ENCODE peak calls at places on chromosomes 12 and 14, in ten cellular contexts. D is DMS53, M is amniotic stem cell, I is omental fat pad, H is anterior cingulate cortex, Y is EH, N is activated T-cell treated with anti-CD3 and anti-CD28 coated beads for 24 hours, G is upper lobe of right lung, V is GDM1, W is substantia nigra. L is an unnamed sample.

GRCh38 chr14:75972729-75973480 is 8.9 kb downstream of the TGFB3 start:
- DNase-seq in D (peak; percentile 73), M (no peak), I (no peak), H (no peak), Y (peak; percentile 29), N (no peak), G (no peak), V (no peak), W (no peak), L (no peak)

GRCh38 chr14:93317836-93318807 is 14.7 kb downstream of the BTBD7 start:
- DNase-seq in D (no peak), M (no peak), I (no peak), H (no peak), Y (peak; percentile 51), N (no peak), G (no peak), V (no peak), W (no peak), L (peak; percentile 56)

GRCh38 chr14:61505815-61506809 is 184.7 kb downstream of the PRKCH start:
- DNase-seq in D (no peak), M (no peak), I (no peak), H (no peak), Y (peak; percentile 65), N (no peak), G (no peak), V (no peak), W (no peak), L (no peak)

GRCh38 chr12:130121246-130122005 is 40.8 kb upstream of the FZD10 start:
- DNase-seq in D (no peak), M (no peak), I (no peak), H (no peak), Y (no peak), N (no peak), G (no peak), V (no peak), W (no peak), L (no peak)

GRCh38 chr14:54901380-54902142 is 1.1 kb downstream of the GCH1 start:
- DNase-seq in D (peak; percentile 73), M (no peak), I (no peak), H (no peak), Y (no peak), N (no peak), G (no peak), V (no peak), W (no peak), L (no peak)

GRCh38 chr12:81726634-81727033 is 32.5 kb downstream of the PPFIA2 start:
- DNase-seq in D (no peak), M (no peak), I (no peak), H (no peak), Y (no peak), N (no peak), G (no peak), V (no peak), W (no peak), L (no peak)

GRCh38 chr12:2284321-2284813 is 231.6 kb downstream of the CACNA1C start:
- DNase-seq in D (no peak), M (peak; percentile 21), I (no peak), H (no peak), Y (peak; percentile 94), N (no peak), G (peak; percentile 40), V (no peak), W (no peak), L (no peak)

GRCh38 chr12:122423258-122424165 is 1.0 kb upstream of the CLIP1 start:
- DNase-seq in D (peak; percentile 68), M (no peak), I (no peak), H (peak; percentile 4), Y (peak; percentile 35), N (no peak), G (no peak), V (no peak), W (peak; percentile 55), L (no peak)

GRCh38 chr12:39372929-39373328 is 70.0 kb downstream of the KIF21A start:
- DNase-seq in D (peak; percentile 54), M (no peak), I (no peak), H (no peak), Y (no peak), N (no peak), G (no peak), V (no peak), W (no peak), L (no peak)

GRCh38 chr14:57390806-57391562 is 598 bp downstream of the NAA30 start:
- DNase-seq in D (peak; percentile 72), M (no peak), I (no peak), H (peak; percentile 39), Y (peak; percentile 54), N (peak; percentile 14), G (peak; percentile 76), V (no peak), W (peak; percentile 43), L (no peak)

GRCh38 chr14:86196476-86196875 is 666.5 kb downstream of the FLRT2 start:
- DNase-seq in D (no peak), M (no peak), I (no peak), H (no peak), Y (no peak), N (no peak), G (no peak), V (no peak), W (no peak), L (no peak)

GRCh38 chr14:77469041-77469440 is 11.1 kb downstream of the AHSA1 start:
- DNase-seq in D (no peak), M (no peak), I (no peak), H (no peak), Y (no peak), N (no peak), G (peak; percentile 40), V (no peak), W (no peak), L (no peak)

GRCh38 chr14:32004300-32004699 is 72.8 kb upstream of the ARHGAP5 start:
- DNase-seq in D (peak; percentile 25), M (no peak), I (no peak), H (no peak), Y (peak; percentile 46), N (no peak), G (no peak), V (no peak), W (no peak), L (no peak)

GRCh38 chr12:119096429-119097202 is 82.1 kb upstream of the HSPB8 start:
- DNase-seq in D (peak; percentile 17), M (no peak), I (no peak), H (no peak), Y (no peak), N (no peak), G (no peak), V (no peak), W (no peak), L (no peak)

GRCh38 chr14:106107703-106108102 is 581.3 kb downstream of the TMEM121 start:
- DNase-seq in D (no peak), M (no peak), I (no peak), H (no peak), Y (no peak), N (no peak), G (no peak), V (no peak), W (no peak), L (no peak)

GRCh38 chr12:13707829-13708228 is 273.6 kb downstream of the GRIN2B start:
- DNase-seq in D (no peak), M (no peak), I (no peak), H (no peak), Y (no peak), N (no peak), G (no peak), V (no peak), W (no peak), L (no peak)

GRCh38 chr14:31834616-31835015 is 242.5 kb upstream of the ARHGAP5 start:
- DNase-seq in D (peak; percentile 30), M (no peak), I (no peak), H (no peak), Y (peak; percentile 54), N (no peak), G (no peak), V (no peak), W (no peak), L (no peak)

GRCh38 chr12:9710584-9711375 is 22.1 kb downstream of the CLECL1 start:
- DNase-seq in D (no peak), M (no peak), I (no peak), H (no peak), Y (no peak), N (no peak), G (no peak), V (no peak), W (no peak), L (no peak)

GRCh38 chr14:21748869-21749303 is 75.3 kb upstream of the OR4E1 start:
- DNase-seq in D (peak; percentile 60), M (no peak), I (no peak), H (peak; percentile 27), Y (peak; percentile 5), N (peak; percentile 38), G (peak; percentile 48), V (peak; percentile 28), W (peak; percentile 39), L (no peak)

GRCh38 chr14:75283884-75284563 is 5.4 kb downstream of the FOS start:
- DNase-seq in D (peak; percentile 67), M (no peak), I (no peak), H (no peak), Y (no peak), N (no peak), G (peak; percentile 56), V (no peak), W (no peak), L (peak; percentile 89)

GRCh38 chr14:60722163-60722835 is 1.9 kb downstream of the SIX4 start:
- DNase-seq in D (peak; percentile 86), M (no peak), I (no peak), H (peak; percentile 1), Y (peak; percentile 76), N (no peak), G (peak; percentile 65), V (no peak), W (no peak), L (no peak)

GRCh38 chr14:61126083-61126962 is 145.3 kb downstream of the SLC38A6 start:
- DNase-seq in D (no peak), M (no peak), I (no peak), H (no peak), Y (no peak), N (no peak), G (no peak), V (no peak), W (no peak), L (no peak)

GRCh38 chr12:56103066-56103711 is 1.2 kb upstream of the PA2G4 start:
- DNase-seq in D (no peak), M (no peak), I (no peak), H (no peak), Y (no peak), N (no peak), G (no peak), V (no peak), W (no peak), L (no peak)

GRCh38 chr12:43742106-43742505 is 16.5 kb downstream of the PUS7L start:
- DNase-seq in D (no peak), M (peak; percentile 74), I (no peak), H (no peak), Y (peak; percentile 87), N (no peak), G (no peak), V (no peak), W (no peak), L (no peak)

GRCh38 chr12:89414851-89415250 is 62.5 kb upstream of the DUSP6 start:
- DNase-seq in D (no peak), M (no peak), I (no peak), H (no peak), Y (peak; percentile 87), N (no peak), G (no peak), V (no peak), W (no peak), L (no peak)

GRCh38 chr14:30210630-30211029 is 283.0 kb upstream of the PRKD1 start:
- DNase-seq in D (peak; percentile 6), M (no peak), I (no peak), H (no peak), Y (peak; percentile 66), N (no peak), G (no peak), V (no peak), W (no peak), L (no peak)

GRCh38 chr12:22262309-22262708 is 72.2 kb downstream of the ST8SIA1 start:
- DNase-seq in D (no peak), M (no peak), I (no peak), H (no peak), Y (no peak), N (no peak), G (no peak), V (no peak), W (no peak), L (no peak)

GRCh38 chr12:39831587-39832315 is 212.1 kb upstream of the ABCD2 start:
- DNase-seq in D (peak; percentile 94), M (no peak), I (no peak), H (no peak), Y (no peak), N (no peak), G (no peak), V (no peak), W (no peak), L (no peak)

L was measured in CD14-positive monocyte.